ENCODE peak calls at places on chromosomes 11 and 22, in six cellular contexts. N is activated T-cell treated with anti-CD3 and anti-CD28 coated beads for 48 hours; M is HFFc6; B is NCI-H1105 treated with DMSO at 0.1 percent for 48 hours; A is stimulated activated CD4-positive, alpha-beta T cell treated with anti-CD3 and anti-CD28 coated beads, Interleukin-4, amount 100 ng/mL, for 1 hour; F is A172. K is an unnamed sample.

GRCh38 chr11:78350646-78351165 is 66.9 kb downstream of the GAB2 start:
- DNase-seq in N (no peak), M (peak), B (no peak), A (no peak), F (peak), K (no peak)

GRCh38 chr11:45671246-45672171 is 6.1 kb upstream of the CHST1 start:
- DNase-seq in N (no peak), M (no peak), B (no peak), A (no peak), F (no peak), K (no peak)

GRCh38 chr11:134047586-134047999 is 21.3 kb upstream of the JAM3 start:
- DNase-seq in N (no peak), M (peak), B (no peak), A (no peak), F (peak), K (peak)

GRCh38 chr11:134140961-134141490 is 72.2 kb downstream of the JAM3 start:
- DNase-seq in N (no peak), M (no peak), B (no peak), A (no peak), F (no peak), K (no peak)

GRCh38 chr22:37696657-37697539 is at the start of gene TRIOBP:
- DNase-seq in N (peak), M (peak), B (no peak), A (peak), F (peak), K (peak)

GRCh38 chr11:94537051-94537600 is 6.6 kb upstream of the FUT4 start:
- DNase-seq in N (no peak), M (peak), B (no peak), A (no peak), F (no peak), K (peak)

GRCh38 chr11:27460571-27460970 is 12.0 kb downstream of the LGR4 start:
- DNase-seq in N (no peak), M (no peak), B (no peak), A (no peak), F (no peak), K (no peak)

GRCh38 chr11:10452211-10452767 is 2.8 kb upstream of the AMPD3 start:
- DNase-seq in N (no peak), M (peak), B (no peak), A (no peak), F (no peak), K (peak)

GRCh38 chr11:33652001-33652400 is 48.6 kb downstream of the C11orf91 start:
- DNase-seq in N (no peak), M (no peak), B (no peak), A (no peak), F (no peak), K (no peak)

GRCh38 chr11:34757026-34757451 is 136.1 kb downstream of the EHF start:
- DNase-seq in N (no peak), M (no peak), B (no peak), A (no peak), F (no peak), K (no peak)

GRCh38 chr22:27207907-27208306 is 550.5 kb downstream of the MIAT start:
- DNase-seq in N (no peak), M (no peak), B (no peak), A (no peak), F (peak), K (no peak)

GRCh38 chr22:32625985-32626384 is 151.4 kb downstream of the FBXO7 start:
- DNase-seq in N (no peak), M (no peak), B (no peak), A (no peak), F (no peak), K (no peak)

GRCh38 chr11:63511349-63511748 is 5.5 kb downstream of the LGALS12 start:
- DNase-seq in N (no peak), M (no peak), B (no peak), A (no peak), F (no peak), K (no peak)

GRCh38 chr11:83600656-83601055 is 314.5 kb upstream of the CCDC90B start:
- DNase-seq in N (no peak), M (no peak), B (no peak), A (no peak), F (no peak), K (no peak)

GRCh38 chr11:7694953-7695271 is 11.4 kb downstream of the OVCH2 start:
- DNase-seq in N (no peak), M (no peak), B (no peak), A (no peak), F (no peak), K (no peak)

GRCh38 chr11:121293276-121293569 is 652 bp downstream of the SC5D start:
- DNase-seq in N (no peak), M (peak), B (no peak), A (no peak), F (peak), K (no peak)

GRCh38 chr11:10379433-10379832 is 74.6 kb downstream of the ADM start:
- DNase-seq in N (no peak), M (peak), B (no peak), A (no peak), F (no peak), K (peak)

GRCh38 chr11:63866211-63866610 is 27.3 kb downstream of the MARK2 start:
- DNase-seq in N (peak), M (no peak), B (peak), A (peak), F (no peak), K (no peak)

GRCh38 chr11:125967515-125967914 is 21.7 kb downstream of the VSIG10L2 start:
- DNase-seq in N (no peak), M (no peak), B (no peak), A (no peak), F (no peak), K (no peak)

GRCh38 chr11:61650781-61651571 is 29.2 kb upstream of the DAGLA start:
- DNase-seq in N (no peak), M (no peak), B (no peak), A (no peak), F (no peak), K (no peak)

GRCh38 chr11:33187851-33188722 is 26.8 kb upstream of the CSTF3 start:
- DNase-seq in N (no peak), M (no peak), B (no peak), A (no peak), F (no peak), K (no peak)

GRCh38 chr11:34614334-34615113 is 6.4 kb upstream of the EHF start:
- DNase-seq in N (no peak), M (no peak), B (no peak), A (no peak), F (no peak), K (no peak)

GRCh38 chr11:64447717-64448598 is 89.0 kb downstream of the RPS6KA4 start:
- DNase-seq in N (no peak), M (peak), B (peak), A (no peak), F (peak), K (no peak)

GRCh38 chr11:72238040-72238450 is 5.9 kb downstream of the PHOX2A start:
- DNase-seq in N (peak), M (peak), B (no peak), A (peak), F (peak), K (peak)

GRCh38 chr22:46075764-46076531 is 74.4 kb upstream of the PPARA start:
- DNase-seq in N (no peak), M (no peak), B (no peak), A (no peak), F (no peak), K (no peak)

GRCh38 chr11:43360361-43361032 is 1.8 kb downstream of the TTC17 start:
- DNase-seq in N (no peak), M (no peak), B (peak), A (no peak), F (no peak), K (no peak)

GRCh38 chr11:2944953-2945756 is 15.9 kb upstream of the PHLDA2 start:
- DNase-seq in N (no peak), M (peak), B (no peak), A (peak), F (peak), K (peak)

GRCh38 chr11:68313574-68314202 is 1.3 kb downstream of the LRP5 start:
- DNase-seq in N (no peak), M (no peak), B (no peak), A (no peak), F (no peak), K (no peak)

GRCh38 chr11:33703771-33704170 is 3.1 kb upstream of the C11orf91 start:
- DNase-seq in N (no peak), M (no peak), B (no peak), A (no peak), F (peak), K (peak)

GRCh38 chr11:67262731-67263675 is 3.3 kb upstream of the GRK2 start:
- DNase-seq in N (peak), M (peak), B (peak), A (peak), F (peak), K (peak)

GRCh38 chr11:103544874-103545273 is 435.6 kb downstream of the DYNC2H1 start:
- DNase-seq in N (no peak), M (no peak), B (no peak), A (no peak), F (peak), K (no peak)

GRCh38 chr11:121892131-121892681 is 223.8 kb downstream of the BLID start:
- DNase-seq in N (no peak), M (peak), B (peak), A (no peak), F (no peak), K (peak)

GRCh38 chr11:3091081-3091845 is 34.0 kb upstream of the CARS1 start:
- DNase-seq in N (no peak), M (no peak), B (no peak), A (no peak), F (no peak), K (no peak)

GRCh38 chr11:31397239-31397834 is 27.7 kb downstream of the DNAJC24 start:
- DNase-seq in N (no peak), M (peak), B (peak), A (no peak), F (peak), K (no peak)

K was measured in NCI-H226.